ENCODE peak calls at places on chromosomes 12 and 14, in nine cellular contexts. U is H4, G is COR-L47, X is Kasumi-1, B is C1 segment of cervical spinal cord, C is islet precursor cell, W is omental fat pad, J is lower leg skin, A is posterior cingulate gyrus. V is an unnamed sample.

GRCh38 chr14:94062344-94062904 is 18.6 kb downstream of the DDX24 start:
- DNase-seq in X (no peak), W (no peak), J (peak), U (no peak), C (peak), B (no peak), G (no peak), A (no peak), V (no peak)

GRCh38 chr14:31320216-31320615 is 100.1 kb downstream of the HEATR5A start:
- DNase-seq in U (no peak), C (no peak), J (no peak), W (no peak), G (no peak), X (no peak), B (peak), A (peak), V (no peak)

GRCh38 chr14:64123241-64123956 is 170.8 kb downstream of the ESR2 start:
- DNase-seq in X (no peak), C (no peak), B (no peak), J (no peak), U (no peak), W (no peak), G (no peak), A (no peak), V (no peak)

GRCh38 chr14:94505641-94506040 is 3.6 kb downstream of the SERPINA12 start:
- DNase-seq in A (peak), X (no peak), B (no peak), U (no peak), J (peak), W (no peak), G (no peak), C (peak), V (no peak)

GRCh38 chr12:117098361-117099217 is 627 bp downstream of the TESC start:
- DNase-seq in B (no peak), G (no peak), J (no peak), A (peak), X (no peak), C (peak), U (no peak), W (no peak), V (peak)

GRCh38 chr12:25278274-25278673 is 27.5 kb upstream of the KRAS start:
- DNase-seq in U (no peak), B (no peak), X (no peak), G (no peak), W (no peak), C (no peak), J (no peak), A (no peak), V (no peak)

GRCh38 chr12:123808167-123808566 is 46.1 kb downstream of the DNAH10 start:
- DNase-seq in J (no peak), B (peak), A (peak), X (peak), C (peak), W (no peak), G (no peak), U (peak), V (no peak)

GRCh38 chr14:90405101-90405500 is 8.3 kb downstream of the CALM1 start:
- DNase-seq in X (no peak), U (no peak), W (no peak), A (no peak), C (no peak), B (no peak), G (no peak), J (peak), V (no peak)

GRCh38 chr12:91109148-91109564 is 2.1 kb downstream of the LUM start:
- DNase-seq in J (peak), X (peak), G (peak), B (peak), W (peak), U (peak), A (peak), C (peak), V (peak)

GRCh38 chr12:105907982-105908381 is 230.8 kb downstream of the NUAK1 start:
- DNase-seq in J (no peak), A (no peak), C (no peak), B (no peak), U (no peak), X (no peak), G (no peak), W (no peak), V (no peak)

GRCh38 chr14:92688434-92689375 is 59.7 kb downstream of the LGMN start:
- DNase-seq in J (no peak), B (no peak), A (peak), C (no peak), W (no peak), G (peak), U (no peak), X (no peak), V (no peak)

GRCh38 chr12:56574210-56574609 is 52.6 kb downstream of the RBMS2 start:
- DNase-seq in J (no peak), X (no peak), C (no peak), B (no peak), W (no peak), U (no peak), A (no peak), G (no peak), V (no peak)

GRCh38 chr14:104432611-104433231 is 146.8 kb upstream of the C14orf180 start:
- DNase-seq in X (no peak), G (no peak), B (no peak), J (peak), A (peak), C (peak), W (peak), U (no peak), V (peak)

GRCh38 chr12:48033451-48033850 is 29.2 kb upstream of the COL2A1 start:
- DNase-seq in W (no peak), C (peak), X (no peak), A (no peak), B (no peak), U (no peak), J (peak), G (no peak), V (no peak)

GRCh38 chr12:108852674-108853073 is 4.7 kb downstream of the SSH1 start:
- DNase-seq in A (no peak), J (no peak), U (no peak), C (no peak), B (no peak), X (no peak), W (no peak), G (no peak), V (no peak)

GRCh38 chr12:121218588-121219352 is 8.8 kb downstream of the P2RX4 start:
- DNase-seq in C (no peak), A (peak), W (no peak), J (no peak), U (no peak), B (no peak), X (no peak), G (peak), V (no peak)

GRCh38 chr14:59622641-59623040 is 46.0 kb upstream of the CCDC175 start:
- DNase-seq in G (no peak), A (no peak), C (no peak), B (no peak), J (no peak), W (no peak), X (no peak), U (no peak), V (no peak)

GRCh38 chr14:75522224-75522764 is at the start of gene BATF:
- DNase-seq in B (peak), J (no peak), U (no peak), C (no peak), G (no peak), X (peak), W (no peak), A (no peak), V (peak)

GRCh38 chr14:105944632-105945610 is 418.5 kb downstream of the TMEM121 start:
- DNase-seq in X (peak), J (no peak), G (peak), U (peak), A (no peak), W (peak), B (no peak), C (peak), V (peak)

GRCh38 chr12:59579616-59580015 is 16.2 kb upstream of the SLC16A7 start:
- DNase-seq in B (no peak), W (no peak), C (no peak), G (no peak), A (no peak), X (no peak), J (no peak), U (no peak), V (no peak)

GRCh38 chr12:32754101-32754500 is 1.6 kb downstream of the YARS2 start:
- DNase-seq in U (no peak), W (no peak), B (no peak), A (no peak), C (no peak), G (no peak), X (peak), J (no peak), V (no peak)

V was measured in GM13976.